ENCODE peak calls at places on chromosomes 3 and 15, in seven cellular contexts. K is left cardiac atrium; G is esophagus mucosa; C is upper lobe of right lung; Z is activated CD8-positive, alpha-beta T cell treated with anti-CD3 and anti-CD28 coated beads for 36 hours; D is heart right ventricle; O is left lung. P is an unnamed sample.

GRCh38 chr15:29921130-29921601 is 98.9 kb upstream of the TJP1 start:
- ATAC-seq in K (no peak), G (peak; percentile 47), C (peak; percentile 56), Z (no peak), D (no peak), O (peak; percentile 20), P (no peak)

GRCh38 chr15:63013052-63013808 is 29.3 kb upstream of the TPM1 start:
- ATAC-seq in K (no peak), G (peak; percentile 44), C (no peak), Z (no peak), D (peak; percentile 43), O (no peak), P (peak; percentile 44)

GRCh38 chr3:184952671-184953070 is 140.7 kb downstream of the VPS8 start:
- ATAC-seq in K (no peak), G (no peak), C (no peak), Z (no peak), D (no peak), O (no peak), P (no peak)

GRCh38 chr3:152245498-152246175 is 23.1 kb upstream of the MBNL1 start:
- ATAC-seq in K (no peak), G (no peak), C (no peak), Z (peak; percentile 29), D (no peak), O (no peak), P (no peak)

GRCh38 chr15:68484696-68485400 is 52.9 kb upstream of the ITGA11 start:
- ATAC-seq in K (peak; percentile 54), G (no peak), C (peak; percentile 20), Z (no peak), D (peak; percentile 38), O (peak; percentile 25), P (peak; percentile 42)

GRCh38 chr15:98123834-98124233 is 163.3 kb downstream of the ARRDC4 start:
- ATAC-seq in K (no peak), G (peak; percentile 58), C (no peak), Z (no peak), D (no peak), O (no peak), P (no peak)

GRCh38 chr15:92118936-92119325 is 265.4 kb downstream of the SLCO3A1 start:
- ATAC-seq in K (no peak), G (no peak), C (no peak), Z (no peak), D (no peak), O (no peak), P (no peak)

GRCh38 chr15:48002772-48003171 is 118.0 kb upstream of the SLC24A5 start:
- ATAC-seq in K (no peak), G (no peak), C (peak; percentile 22), Z (no peak), D (no peak), O (peak; percentile 13), P (no peak)

GRCh38 chr15:71148048-71148447 is 32.8 kb downstream of the THSD4 start:
- ATAC-seq in K (peak; percentile 39), G (no peak), C (no peak), Z (no peak), D (peak; percentile 52), O (no peak), P (no peak)

GRCh38 chr3:128411574-128412064 is 55.1 kb downstream of the DNAJB8 start:
- ATAC-seq in K (no peak), G (no peak), C (no peak), Z (no peak), D (no peak), O (no peak), P (no peak)

GRCh38 chr3:130905551-130905950 is 11.7 kb downstream of the ATP2C1 start:
- ATAC-seq in K (peak; percentile 55), G (no peak), C (peak; percentile 34), Z (no peak), D (peak; percentile 81), O (no peak), P (no peak)

GRCh38 chr15:72965671-72966070 is 86.6 kb upstream of the NEO1 start:
- ATAC-seq in K (no peak), G (no peak), C (no peak), Z (no peak), D (no peak), O (no peak), P (no peak)

GRCh38 chr15:75172168-75172841 is 29.4 kb upstream of the C15orf39 start:
- ATAC-seq in K (no peak), G (no peak), C (no peak), Z (no peak), D (no peak), O (no peak), P (no peak)

GRCh38 chr3:53240989-53241972 is 14.5 kb downstream of the TKT start:
- ATAC-seq in K (no peak), G (no peak), C (no peak), Z (no peak), D (no peak), O (no peak), P (no peak)

GRCh38 chr15:63994073-63994600 is 52.1 kb downstream of the DAPK2 start:
- ATAC-seq in K (no peak), G (no peak), C (no peak), Z (no peak), D (no peak), O (no peak), P (no peak)

GRCh38 chr15:52518487-52518886 is 10.2 kb downstream of the MYO5A start:
- ATAC-seq in K (no peak), G (no peak), C (no peak), Z (no peak), D (no peak), O (no peak), P (no peak)

GRCh38 chr3:136626448-136626847 is 125.7 kb downstream of the STAG1 start:
- ATAC-seq in K (no peak), G (peak; percentile 79), C (no peak), Z (no peak), D (no peak), O (no peak), P (no peak)

GRCh38 chr3:49298511-49298910 is 21.5 kb upstream of the C3orf62 start:
- ATAC-seq in K (no peak), G (no peak), C (no peak), Z (no peak), D (no peak), O (no peak), P (no peak)

GRCh38 chr3:41640076-41640475 is 321.8 kb downstream of the ULK4 start:
- ATAC-seq in K (no peak), G (no peak), C (no peak), Z (no peak), D (no peak), O (no peak), P (no peak)

GRCh38 chr3:119145128-119145499 is 851 bp upstream of the TEX55 start:
- ATAC-seq in K (peak; percentile 41), G (no peak), C (no peak), Z (peak; percentile 20), D (no peak), O (no peak), P (no peak)

GRCh38 chr15:41804361-41804760 is 23.5 kb upstream of the JMJD7 start:
- ATAC-seq in K (no peak), G (peak; percentile 87), C (no peak), Z (peak; percentile 13), D (no peak), O (no peak), P (no peak)

GRCh38 chr15:29815000-29815704 is 7.1 kb downstream of the TJP1 start:
- ATAC-seq in K (no peak), G (peak; percentile 62), C (peak; percentile 47), Z (no peak), D (peak; percentile 83), O (peak; percentile 69), P (no peak)

GRCh38 chr15:34754171-34754580 is 622 bp downstream of the GJD2 start:
- ATAC-seq in K (no peak), G (no peak), C (no peak), Z (no peak), D (no peak), O (no peak), P (no peak)

GRCh38 chr15:77493324-77493907 is 72.7 kb downstream of the HMG20A start:
- ATAC-seq in K (no peak), G (no peak), C (peak; percentile 34), Z (peak; percentile 82), D (no peak), O (no peak), P (no peak)

GRCh38 chr3:116971531-116971930 is 262.0 kb downstream of the TUSC7 start:
- ATAC-seq in K (no peak), G (no peak), C (no peak), Z (no peak), D (peak; percentile 50), O (no peak), P (no peak)

GRCh38 chr3:117063910-117064309 is 354.3 kb downstream of the TUSC7 start:
- ATAC-seq in K (peak; percentile 50), G (no peak), C (peak; percentile 82), Z (no peak), D (peak; percentile 87), O (peak; percentile 41), P (peak; percentile 89)

P was measured in gastroesophageal sphincter.